ENCODE peak calls at places on chromosome 17, in seven cellular contexts. One of them, this sample, is unnamed.

GRCh38 chr17:65472602-65473001 is 88.8 kb downstream of the AXIN2 start:
- DNase-seq in A549: no peak
- DNase-seq in esophagus squamous epithelium: no peak
- DNase-seq in testis: peak; percentile 19
- DNase-seq in heart left ventricle: peak; percentile 38
- DNase-seq in IMR-90: no peak
- DNase-seq in body of pancreas: peak; percentile 18
- DNase-seq in this sample: no peak

GRCh38 chr17:19285218-19285900 is 48.2 kb downstream of the EPN2 start:
- DNase-seq in A549: no peak
- DNase-seq in esophagus squamous epithelium: no peak
- DNase-seq in testis: no peak
- DNase-seq in heart left ventricle: no peak
- DNase-seq in IMR-90: no peak
- DNase-seq in body of pancreas: no peak
- DNase-seq in this sample: no peak

GRCh38 chr17:44198721-44199552 is 747 bp downstream of the ATXN7L3 start:
- DNase-seq in A549: peak; percentile 70
- DNase-seq in esophagus squamous epithelium: no peak
- DNase-seq in testis: peak; percentile 58
- DNase-seq in heart left ventricle: peak; percentile 66
- DNase-seq in IMR-90: peak; percentile 28
- DNase-seq in body of pancreas: peak; percentile 67
- DNase-seq in this sample: peak; percentile 81

GRCh38 chr17:60916043-60916442 is 238.4 kb downstream of the BCAS3 start:
- DNase-seq in A549: peak; percentile 16
- DNase-seq in esophagus squamous epithelium: no peak
- DNase-seq in testis: no peak
- DNase-seq in heart left ventricle: no peak
- DNase-seq in IMR-90: no peak
- DNase-seq in body of pancreas: no peak
- DNase-seq in this sample: no peak

GRCh38 chr17:19383681-19384470 is 3.1 kb downstream of the MFAP4 start:
- DNase-seq in A549: no peak
- DNase-seq in esophagus squamous epithelium: no peak
- DNase-seq in testis: no peak
- DNase-seq in heart left ventricle: peak; percentile 56
- DNase-seq in IMR-90: peak; percentile 37
- DNase-seq in body of pancreas: no peak
- DNase-seq in this sample: peak; percentile 83

GRCh38 chr17:47905221-47905733 is 9.2 kb downstream of the SP2 start:
- DNase-seq in A549: no peak
- DNase-seq in esophagus squamous epithelium: no peak
- DNase-seq in testis: peak; percentile 87
- DNase-seq in heart left ventricle: peak; percentile 87
- DNase-seq in IMR-90: peak; percentile 78
- DNase-seq in body of pancreas: peak; percentile 69
- DNase-seq in this sample: peak; percentile 91

GRCh38 chr17:80283116-80283852 is 22.6 kb downstream of the RNF213 start:
- DNase-seq in A549: no peak
- DNase-seq in esophagus squamous epithelium: no peak
- DNase-seq in testis: no peak
- DNase-seq in heart left ventricle: no peak
- DNase-seq in IMR-90: no peak
- DNase-seq in body of pancreas: no peak
- DNase-seq in this sample: no peak

GRCh38 chr17:73156166-73156840 is 8.5 kb upstream of the SSTR2 start:
- DNase-seq in A549: peak; percentile 66
- DNase-seq in esophagus squamous epithelium: no peak
- DNase-seq in testis: peak; percentile 75
- DNase-seq in heart left ventricle: peak; percentile 65
- DNase-seq in IMR-90: peak; percentile 68
- DNase-seq in body of pancreas: peak; percentile 79
- DNase-seq in this sample: peak; percentile 70

GRCh38 chr17:35052240-35052608 is 11.3 kb downstream of the RFFL start:
- DNase-seq in A549: no peak
- DNase-seq in esophagus squamous epithelium: no peak
- DNase-seq in testis: no peak
- DNase-seq in heart left ventricle: no peak
- DNase-seq in IMR-90: peak; percentile 77
- DNase-seq in body of pancreas: no peak
- DNase-seq in this sample: no peak

GRCh38 chr17:43982171-43982570 is 22.3 kb upstream of the NAGS start:
- DNase-seq in A549: no peak
- DNase-seq in esophagus squamous epithelium: no peak
- DNase-seq in testis: no peak
- DNase-seq in heart left ventricle: no peak
- DNase-seq in IMR-90: no peak
- DNase-seq in body of pancreas: no peak
- DNase-seq in this sample: no peak

GRCh38 chr17:49511810-49512209 is 16.7 kb downstream of the NGFR start:
- DNase-seq in A549: no peak
- DNase-seq in esophagus squamous epithelium: no peak
- DNase-seq in testis: no peak
- DNase-seq in heart left ventricle: no peak
- DNase-seq in IMR-90: no peak
- DNase-seq in body of pancreas: no peak
- DNase-seq in this sample: no peak

GRCh38 chr17:63439682-63440081 is 6.4 kb downstream of the CYB561 start:
- DNase-seq in A549: no peak
- DNase-seq in esophagus squamous epithelium: no peak
- DNase-seq in testis: no peak
- DNase-seq in heart left ventricle: no peak
- DNase-seq in IMR-90: peak; percentile 51
- DNase-seq in body of pancreas: no peak
- DNase-seq in this sample: no peak

GRCh38 chr17:74631468-74632195 is 8.1 kb upstream of the CD300E start:
- DNase-seq in A549: no peak
- DNase-seq in esophagus squamous epithelium: no peak
- DNase-seq in testis: no peak
- DNase-seq in heart left ventricle: no peak
- DNase-seq in IMR-90: no peak
- DNase-seq in body of pancreas: peak; percentile 43
- DNase-seq in this sample: no peak

GRCh38 chr17:27525316-27525715 is 69.1 kb downstream of the KSR1 start:
- DNase-seq in A549: no peak
- DNase-seq in esophagus squamous epithelium: no peak
- DNase-seq in testis: no peak
- DNase-seq in heart left ventricle: no peak
- DNase-seq in IMR-90: no peak
- DNase-seq in body of pancreas: no peak
- DNase-seq in this sample: no peak

GRCh38 chr17:80997471-80998387 is 6.1 kb downstream of the CHMP6 start:
- DNase-seq in A549: no peak
- DNase-seq in esophagus squamous epithelium: no peak
- DNase-seq in testis: no peak
- DNase-seq in heart left ventricle: no peak
- DNase-seq in IMR-90: no peak
- DNase-seq in body of pancreas: no peak
- DNase-seq in this sample: no peak

GRCh38 chr17:58531661-58532554 is 17.5 kb upstream of the MTMR4 start:
- DNase-seq in A549: no peak
- DNase-seq in esophagus squamous epithelium: no peak
- DNase-seq in testis: peak; percentile 66
- DNase-seq in heart left ventricle: peak; percentile 68
- DNase-seq in IMR-90: peak; percentile 21
- DNase-seq in body of pancreas: peak; percentile 58
- DNase-seq in this sample: peak; percentile 70

GRCh38 chr17:56908061-56908542 is 5.7 kb downstream of the TRIM25 start:
- DNase-seq in A549: peak; percentile 53
- DNase-seq in esophagus squamous epithelium: no peak
- DNase-seq in testis: peak; percentile 80
- DNase-seq in heart left ventricle: peak; percentile 69
- DNase-seq in IMR-90: no peak
- DNase-seq in body of pancreas: peak; percentile 49
- DNase-seq in this sample: no peak

GRCh38 chr17:1731194-1731506 is 6.6 kb downstream of the WDR81 start:
- DNase-seq in A549: no peak
- DNase-seq in esophagus squamous epithelium: no peak
- DNase-seq in testis: no peak
- DNase-seq in heart left ventricle: no peak
- DNase-seq in IMR-90: no peak
- DNase-seq in body of pancreas: no peak
- DNase-seq in this sample: no peak

GRCh38 chr17:1733047-1733357 is 8.5 kb downstream of the WDR81 start:
- DNase-seq in A549: no peak
- DNase-seq in esophagus squamous epithelium: no peak
- DNase-seq in testis: no peak
- DNase-seq in heart left ventricle: no peak
- DNase-seq in IMR-90: no peak
- DNase-seq in body of pancreas: no peak
- DNase-seq in this sample: no peak

GRCh38 chr17:1732241-1733046 is 7.9 kb downstream of the WDR81 start:
- DNase-seq in A549: no peak
- DNase-seq in esophagus squamous epithelium: no peak
- DNase-seq in testis: no peak
- DNase-seq in heart left ventricle: no peak
- DNase-seq in IMR-90: no peak
- DNase-seq in body of pancreas: no peak
- DNase-seq in this sample: no peak

GRCh38 chr17:1730004-1730344 is 5.5 kb downstream of the WDR81 start:
- DNase-seq in A549: no peak
- DNase-seq in esophagus squamous epithelium: no peak
- DNase-seq in testis: no peak
- DNase-seq in heart left ventricle: no peak
- DNase-seq in IMR-90: no peak
- DNase-seq in body of pancreas: no peak
- DNase-seq in this sample: no peak

GRCh38 chr17:1730345-1731193 is 6.1 kb downstream of the WDR81 start:
- DNase-seq in A549: no peak
- DNase-seq in esophagus squamous epithelium: no peak
- DNase-seq in testis: peak; percentile 94
- DNase-seq in heart left ventricle: peak; percentile 89
- DNase-seq in IMR-90: peak; percentile 50
- DNase-seq in body of pancreas: peak; percentile 66
- DNase-seq in this sample: peak; percentile 95
- TF ChIP-seq POLR2A in A549: no peak
- TF ChIP-seq POLR2A in esophagus squamous epithelium: peak; percentile 21
- TF ChIP-seq POLR2A in testis: no peak
- TF ChIP-seq POLR2A in heart left ventricle: peak; percentile 28
- TF ChIP-seq POLR2A in IMR-90: no peak
- TF ChIP-seq POLR2A in body of pancreas: no peak
- TF ChIP-seq POLR2A in this sample: no peak

GRCh38 chr17:77475012-77475976 is 334.5 kb downstream of the SEC14L1 start:
- DNase-seq in A549: no peak
- DNase-seq in esophagus squamous epithelium: no peak
- DNase-seq in testis: no peak
- DNase-seq in heart left ventricle: no peak
- DNase-seq in IMR-90: peak; percentile 95
- DNase-seq in body of pancreas: peak; percentile 29
- DNase-seq in this sample: no peak

GRCh38 chr17:77476498-77476897 is 335.7 kb downstream of the SEC14L1 start:
- DNase-seq in A549: no peak
- DNase-seq in esophagus squamous epithelium: no peak
- DNase-seq in testis: no peak
- DNase-seq in heart left ventricle: no peak
- DNase-seq in IMR-90: no peak
- DNase-seq in body of pancreas: no peak
- DNase-seq in this sample: no peak

GRCh38 chr17:77474292-77474988 is 333.7 kb downstream of the SEC14L1 start:
- DNase-seq in A549: no peak
- DNase-seq in esophagus squamous epithelium: no peak
- DNase-seq in testis: peak; percentile 86
- DNase-seq in heart left ventricle: no peak
- DNase-seq in IMR-90: peak; percentile 41
- DNase-seq in body of pancreas: no peak
- DNase-seq in this sample: peak; percentile 89

GRCh38 chr17:77476920-77477805 is 336.4 kb downstream of the SEC14L1 start:
- DNase-seq in A549: no peak
- DNase-seq in esophagus squamous epithelium: no peak
- DNase-seq in testis: peak; percentile 85
- DNase-seq in heart left ventricle: peak; percentile 83
- DNase-seq in IMR-90: peak; percentile 98
- DNase-seq in body of pancreas: peak; percentile 63
- DNase-seq in this sample: peak; percentile 97

GRCh38 chr17:77476006-77476405 is 335.2 kb downstream of the SEC14L1 start:
- DNase-seq in A549: no peak
- DNase-seq in esophagus squamous epithelium: no peak
- DNase-seq in testis: no peak
- DNase-seq in heart left ventricle: no peak
- DNase-seq in IMR-90: no peak
- DNase-seq in body of pancreas: no peak
- DNase-seq in this sample: no peak
- H3K4me1 ChIP-seq in A549: peaks cover 58% of the 10 kb centered on the region
- H3K4me1 ChIP-seq in esophagus squamous epithelium: peaks cover 84% of the 10 kb centered on the region
- H3K4me1 ChIP-seq in testis: peaks cover 100% of the 10 kb centered on the region
- H3K4me1 ChIP-seq in heart left ventricle: peaks cover 79% of the 10 kb centered on the region
- H3K4me1 ChIP-seq in IMR-90: peaks cover 75% of the 10 kb centered on the region
- H3K4me1 ChIP-seq in body of pancreas: peaks cover 53% of the 10 kb centered on the region
- H3K4me1 ChIP-seq in this sample: peaks cover 3% of the 10 kb centered on the region

GRCh38 chr17:69327060-69327831 is at the start of gene ABCA5:
- DNase-seq in A549: peak; percentile 93
- DNase-seq in esophagus squamous epithelium: peak; percentile 62
- DNase-seq in testis: peak; percentile 92
- DNase-seq in heart left ventricle: peak; percentile 88
- DNase-seq in IMR-90: peak; percentile 79
- DNase-seq in body of pancreas: peak; percentile 94
- DNase-seq in this sample: peak; percentile 92
- TF ChIP-seq POLR2A in A549: peak; percentile 90
- TF ChIP-seq POLR2A in esophagus squamous epithelium: peak; percentile 87
- TF ChIP-seq POLR2A in testis: peak; percentile 51
- TF ChIP-seq POLR2A in heart left ventricle: peak; percentile 84
- TF ChIP-seq POLR2A in IMR-90: no peak
- TF ChIP-seq POLR2A in body of pancreas: peak; percentile 94
- TF ChIP-seq POLR2A in this sample: peak; percentile 57

GRCh38 chr17:31740611-31741082 is 118.4 kb downstream of the COPRS start:
- DNase-seq in A549: no peak
- DNase-seq in esophagus squamous epithelium: no peak
- DNase-seq in testis: no peak
- DNase-seq in heart left ventricle: no peak
- DNase-seq in IMR-90: peak; percentile 91
- DNase-seq in body of pancreas: no peak
- DNase-seq in this sample: no peak
- H3K4me1 ChIP-seq in A549: no peaks in the 10 kb centered on the region
- H3K4me1 ChIP-seq in esophagus squamous epithelium: no peaks in the 10 kb centered on the region
- H3K4me1 ChIP-seq in testis: peaks cover 19% of the 10 kb centered on the region
- H3K4me1 ChIP-seq in heart left ventricle: peaks cover 21% of the 10 kb centered on the region
- H3K4me1 ChIP-seq in IMR-90: peaks cover 35% of the 10 kb centered on the region
- H3K4me1 ChIP-seq in body of pancreas: no peaks in the 10 kb centered on the region
- H3K4me1 ChIP-seq in this sample: peaks cover 70% of the 10 kb centered on the region

GRCh38 chr17:7884581-7885356 is 3.8 kb upstream of the CHD3 start:
- DNase-seq in A549: no peak
- DNase-seq in esophagus squamous epithelium: no peak
- DNase-seq in testis: peak; percentile 28
- DNase-seq in heart left ventricle: no peak
- DNase-seq in IMR-90: no peak
- DNase-seq in body of pancreas: no peak
- DNase-seq in this sample: no peak
- TF ChIP-seq POLR2A in A549: peak; percentile 31
- TF ChIP-seq POLR2A in esophagus squamous epithelium: no peak
- TF ChIP-seq POLR2A in testis: no peak
- TF ChIP-seq POLR2A in heart left ventricle: no peak
- TF ChIP-seq POLR2A in IMR-90: no peak
- TF ChIP-seq POLR2A in body of pancreas: no peak
- TF ChIP-seq POLR2A in this sample: no peak